ENCODE peak calls at places on chromosomes 4 and X, in seven cellular contexts. D, F, O, B, P, W and S are unnamed samples.

GRCh38 chr4:153466637-153467153 is 535 bp downstream of the TMEM131L start:
- DNase-seq in W (no peak), D (no peak), F (no peak), B (peak; percentile 22), O (peak; percentile 72), P (peak; percentile 75), S (no peak)

GRCh38 chr4:175424111-175424510 is 388.0 kb downstream of the GPM6A start:
- DNase-seq in B (no peak), W (no peak), F (no peak), O (no peak), D (no peak), P (no peak), S (no peak)

GRCh38 chrX:129462707-129463106 is 60.6 kb downstream of the SMARCA1 start:
- DNase-seq in D (no peak), O (no peak), W (no peak), B (no peak), P (no peak), F (no peak), S (no peak)

GRCh38 chr4:76301068-76301774 is 5.3 kb upstream of the STBD1 start:
- DNase-seq in D (no peak), P (no peak), W (peak; percentile 28), B (no peak), O (no peak), F (no peak), S (no peak)

GRCh38 chr4:34362654-34363053 is 1881.7 kb downstream of the ARAP2 start:
- DNase-seq in B (no peak), F (no peak), O (no peak), P (peak; percentile 1), D (no peak), W (no peak), S (no peak)

GRCh38 chrX:31021537-31021936 is 50.3 kb downstream of the FTHL17 start:
- DNase-seq in P (no peak), D (no peak), F (no peak), W (no peak), O (no peak), B (no peak), S (no peak)

GRCh38 chrX:132738951-132739350 is 219.5 kb downstream of the HS6ST2 start:
- DNase-seq in F (no peak), D (no peak), B (no peak), O (no peak), P (no peak), W (no peak), S (no peak)

GRCh38 chr4:75180790-75181776 is 248.2 kb downstream of the PARM1 start:
- DNase-seq in P (no peak), D (peak; percentile 68), F (no peak), B (no peak), O (no peak), W (peak; percentile 12), S (peak; percentile 75)

GRCh38 chr4:8177544-8177943 is 18.9 kb upstream of the ABLIM2 start:
- DNase-seq in P (peak; percentile 60), D (no peak), O (peak; percentile 54), B (no peak), F (no peak), W (no peak), S (no peak)

GRCh38 chrX:115367455-115367854 is 77.9 kb downstream of the LUZP4 start:
- DNase-seq in D (no peak), F (no peak), P (no peak), W (no peak), O (no peak), B (no peak), S (no peak)

GRCh38 chr4:174717788-174718187 is 111.3 kb downstream of the GLRA3 start:
- DNase-seq in W (no peak), B (no peak), P (no peak), F (no peak), O (no peak), D (no peak), S (no peak)

GRCh38 chrX:153446950-153447580 is 1.2 kb upstream of the TREX2 start:
- DNase-seq in D (no peak), F (no peak), P (no peak), O (no peak), B (no peak), W (no peak), S (peak; percentile 67)

GRCh38 chr4:144894525-144894924 is 203.5 kb downstream of the ANAPC10 start:
- DNase-seq in O (no peak), D (no peak), F (no peak), P (no peak), B (no peak), W (no peak), S (peak; percentile 71)

GRCh38 chr4:52058275-52058674 is 7.2 kb downstream of the SPATA18 start:
- DNase-seq in F (no peak), W (no peak), D (no peak), B (no peak), P (no peak), O (no peak), S (no peak)

GRCh38 chr4:7655549-7656243 is 221.0 kb upstream of the PSAPL1 start:
- DNase-seq in W (no peak), F (no peak), B (peak; percentile 67), P (peak; percentile 86), D (no peak), O (no peak), S (peak; percentile 76)

GRCh38 chrX:40205471-40205870 is 107.7 kb upstream of the BCOR start:
- DNase-seq in D (no peak), F (no peak), O (no peak), B (no peak), W (no peak), P (no peak), S (no peak)
- H3K4me1 ChIP-seq in D (no peaks in the 10 kb centered on the region), F (no peaks in the 10 kb centered on the region), O (no peaks in the 10 kb centered on the region), B (no peaks in the 10 kb centered on the region), W (no peaks in the 10 kb centered on the region), P (peaks cover 2% of the 10 kb centered on the region), S (no peaks in the 10 kb centered on the region)

GRCh38 chrX:107826286-107827136 is 845 bp downstream of the MID2 start:
- DNase-seq in O (peak; percentile 74), W (peak; percentile 34), D (peak; percentile 25), F (no peak), B (peak; percentile 27), P (peak; percentile 63), S (peak; percentile 51)

GRCh38 chrX:107825698-107826285 is at the start of gene MID2:
- DNase-seq in P (peak; percentile 17), O (peak; percentile 78), W (peak; percentile 43), D (peak; percentile 71), B (peak; percentile 61), F (peak; percentile 79), S (peak; percentile 53)

GRCh38 chrX:107827852-107828251 is 2.2 kb downstream of the MID2 start:
- DNase-seq in D (no peak), W (no peak), P (no peak), F (no peak), B (no peak), O (no peak), S (no peak)

GRCh38 chrX:107829880-107830279 is 4.2 kb downstream of the MID2 start:
- DNase-seq in D (no peak), P (no peak), B (no peak), O (no peak), F (no peak), W (no peak), S (no peak)

DNA sequence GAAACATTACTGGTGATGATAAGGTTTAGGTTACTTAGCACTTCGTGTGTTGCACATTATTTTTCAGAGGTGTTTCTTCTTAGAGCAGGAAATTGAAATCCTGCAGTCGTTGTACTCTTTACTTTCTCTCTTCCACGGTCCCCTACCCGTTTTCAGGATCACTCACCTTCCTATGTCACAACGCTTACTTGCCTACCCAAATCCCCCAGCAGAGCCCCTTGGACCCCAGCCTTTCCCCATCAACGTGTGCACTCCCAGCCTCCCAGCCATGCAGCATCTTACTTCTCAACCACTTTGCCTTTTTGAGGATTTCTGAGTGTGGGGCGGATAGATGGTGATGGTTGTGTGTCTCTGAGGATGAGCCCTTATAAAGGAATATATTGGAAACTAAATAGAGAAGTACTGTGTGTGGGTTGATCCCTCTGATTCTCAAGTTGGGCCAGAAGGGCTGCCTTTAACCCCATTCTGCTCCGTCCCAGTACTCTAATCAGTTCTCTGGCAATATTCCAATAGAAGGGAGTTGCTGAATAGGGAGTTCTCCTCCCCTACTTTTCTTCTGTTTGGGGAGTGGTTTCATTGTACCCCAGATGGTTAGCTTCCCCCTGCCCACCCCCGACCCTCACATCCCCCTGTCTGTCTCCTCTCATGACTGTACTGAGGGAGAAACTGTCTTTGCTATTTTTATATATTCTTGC is 1.6 kb downstream of the MID2 start:
- DNase-seq in W (no peak), D (no peak), P (no peak), O (no peak), B (no peak), F (no peak), S (no peak)
- H3K4me3 ChIP-seq in W (peak overlapping the region; percentile 50), D (peak overlapping the region; percentile 47), P (no peak overlapping the region), O (peak overlapping the region; percentile 60), B (peak overlapping the region; percentile 46), F (peak overlapping the region; percentile 64), S (peak overlapping the region; percentile 52)

DNA sequence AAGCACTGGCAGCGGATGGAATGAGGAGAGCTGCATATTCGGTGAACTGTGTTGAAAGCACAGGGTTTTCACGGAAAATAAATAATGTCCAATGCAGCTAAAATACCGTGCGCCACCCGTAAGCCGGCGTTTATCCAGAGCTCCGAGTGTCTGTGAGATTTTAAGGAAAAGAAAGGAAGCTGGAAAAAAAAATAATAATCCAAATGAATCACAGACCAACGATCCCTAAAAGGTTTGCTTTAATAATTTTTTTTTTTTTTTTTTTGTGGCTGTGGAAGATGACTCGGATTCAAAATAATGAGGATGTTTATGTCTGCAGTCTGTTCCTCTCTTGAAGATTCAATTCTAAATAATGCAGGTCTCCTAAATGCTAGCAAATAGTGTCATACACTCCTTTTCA is 84.5 kb upstream of the PPP2R3B start:
- DNase-seq in P (no peak), O (no peak), D (no peak), W (no peak), F (no peak), B (no peak), S (no peak)
- H3K9me3 ChIP-seq in P (no peaks in the 10 kb centered on the region), O (no peaks in the 10 kb centered on the region), D (no peaks in the 10 kb centered on the region), W (no peaks in the 10 kb centered on the region), F (peaks cover 7% of the 10 kb centered on the region), B (no peaks in the 10 kb centered on the region), S (peaks cover 8% of the 10 kb centered on the region)

GRCh38 chr4:87011340-87012034 is 76.7 kb downstream of the AFF1 start:
- DNase-seq in O (no peak), D (peak; percentile 45), F (no peak), W (no peak), P (no peak), B (no peak), S (no peak)

GRCh38 chr4:87007345-87008181 is 72.8 kb downstream of the AFF1 start:
- DNase-seq in P (peak; percentile 61), B (peak; percentile 58), O (peak; percentile 72), D (peak; percentile 79), W (peak; percentile 48), F (peak; percentile 80), S (peak; percentile 75)

GRCh38 chr4:87009095-87009648 is 74.4 kb downstream of the AFF1 start:
- DNase-seq in P (no peak), F (no peak), B (no peak), O (no peak), W (no peak), D (peak; percentile 62), S (no peak)

GRCh38 chr4:87012265-87012953 is 77.6 kb downstream of the AFF1 start:
- DNase-seq in P (no peak), D (peak; percentile 61), O (no peak), W (peak; percentile 77), B (no peak), F (no peak), S (no peak)

DNA sequence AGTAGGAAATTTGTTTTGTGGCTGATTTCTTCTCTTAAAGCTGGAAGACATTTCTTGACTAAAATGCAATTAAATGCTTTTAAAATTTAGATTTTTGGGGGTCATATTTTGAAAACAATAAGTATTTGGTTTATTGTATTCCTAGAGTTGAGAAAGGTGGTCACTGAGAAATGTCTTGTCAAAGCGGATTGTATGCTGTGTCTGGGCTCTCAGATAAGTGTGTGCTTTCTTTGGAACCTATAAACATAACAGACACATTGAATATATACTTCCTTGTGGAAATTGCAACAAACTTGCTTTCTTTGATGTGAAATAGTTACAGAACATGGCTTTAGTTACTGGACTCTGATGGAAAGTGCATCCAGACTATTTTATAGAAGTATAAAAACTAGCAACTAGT is 75.4 kb downstream of the AFF1 start:
- DNase-seq in P (no peak), B (no peak), D (no peak), F (no peak), W (no peak), O (no peak), S (no peak)
- H3K4me1 ChIP-seq in P (peaks cover 16% of the 10 kb centered on the region), B (peaks cover 10% of the 10 kb centered on the region), D (peaks cover 6% of the 10 kb centered on the region), F (peaks cover 73% of the 10 kb centered on the region), W (peaks cover 66% of the 10 kb centered on the region), O (peaks cover 70% of the 10 kb centered on the region), S (no peaks in the 10 kb centered on the region)